ENCODE peak calls at places on chromosomes 5 and 9, in five cellular contexts. One of them, this sample, is unnamed.

GRCh38 chr5:98975223-98975622 is 46.4 kb upstream of the CHD1 start:
- DNase-seq in PC-9: peak; percentile 74
- DNase-seq in head of caudate nucleus: no peak
- DNase-seq in HS-27A: no peak
- DNase-seq in EL: no peak
- DNase-seq in this sample: no peak

GRCh38 chr5:67233075-67233474 is 36.5 kb upstream of the CD180 start:
- DNase-seq in PC-9: no peak
- DNase-seq in head of caudate nucleus: no peak
- DNase-seq in HS-27A: no peak
- DNase-seq in EL: peak; percentile 35
- DNase-seq in this sample: no peak

GRCh38 chr9:36924071-36924470 is 110.0 kb downstream of the PAX5 start:
- DNase-seq in PC-9: peak; percentile 95
- DNase-seq in head of caudate nucleus: peak; percentile 69
- DNase-seq in HS-27A: peak; percentile 72
- DNase-seq in EL: peak; percentile 88
- DNase-seq in this sample: no peak

GRCh38 chr9:1386420-1386819 is 336.3 kb downstream of the DMRT2 start:
- DNase-seq in PC-9: no peak
- DNase-seq in head of caudate nucleus: no peak
- DNase-seq in HS-27A: no peak
- DNase-seq in EL: no peak
- DNase-seq in this sample: no peak

GRCh38 chr5:74934949-74935751 is 69.0 kb upstream of the FAM169A start:
- DNase-seq in PC-9: no peak
- DNase-seq in head of caudate nucleus: peak; percentile 19
- DNase-seq in HS-27A: no peak
- DNase-seq in EL: peak; percentile 80
- DNase-seq in this sample: no peak

GRCh38 chr5:142852361-142852760 is 82.2 kb downstream of the ARHGAP26 start:
- DNase-seq in PC-9: peak; percentile 13
- DNase-seq in head of caudate nucleus: no peak
- DNase-seq in HS-27A: no peak
- DNase-seq in EL: no peak
- DNase-seq in this sample: no peak

GRCh38 chr5:103307470-103307869 is 48.9 kb downstream of the MACIR start:
- DNase-seq in PC-9: no peak
- DNase-seq in head of caudate nucleus: peak; percentile 54
- DNase-seq in HS-27A: no peak
- DNase-seq in EL: no peak
- DNase-seq in this sample: no peak

GRCh38 chr9:82645591-82645990 is 417.4 kb downstream of the RASEF start:
- DNase-seq in PC-9: no peak
- DNase-seq in head of caudate nucleus: no peak
- DNase-seq in HS-27A: no peak
- DNase-seq in EL: peak; percentile 6
- DNase-seq in this sample: no peak

GRCh38 chr5:103617090-103617489 is 54.5 kb upstream of the NUDT12 start:
- DNase-seq in PC-9: no peak
- DNase-seq in head of caudate nucleus: no peak
- DNase-seq in HS-27A: no peak
- DNase-seq in EL: no peak
- DNase-seq in this sample: no peak

GRCh38 chr5:141778683-141779082 is 96.7 kb upstream of the ARAP3 start:
- DNase-seq in PC-9: no peak
- DNase-seq in head of caudate nucleus: no peak
- DNase-seq in HS-27A: no peak
- DNase-seq in EL: no peak
- DNase-seq in this sample: no peak

GRCh38 chr5:179313849-179314521 is 31.3 kb downstream of the ADAMTS2 start:
- DNase-seq in PC-9: no peak
- DNase-seq in head of caudate nucleus: peak; percentile 33
- DNase-seq in HS-27A: no peak
- DNase-seq in EL: peak; percentile 95
- DNase-seq in this sample: no peak

GRCh38 chr9:120477534-120478001 is 102.4 kb downstream of the CDK5RAP2 start:
- DNase-seq in PC-9: peak; percentile 43
- DNase-seq in head of caudate nucleus: peak; percentile 79
- DNase-seq in HS-27A: peak; percentile 19
- DNase-seq in EL: peak; percentile 74
- DNase-seq in this sample: peak; percentile 9

GRCh38 chr5:75524071-75524470 is 12.4 kb downstream of the POLK start:
- DNase-seq in PC-9: no peak
- DNase-seq in head of caudate nucleus: no peak
- DNase-seq in HS-27A: no peak
- DNase-seq in EL: no peak
- DNase-seq in this sample: no peak

GRCh38 chr5:54563083-54563761 is 45.7 kb downstream of the SNX18 start:
- DNase-seq in PC-9: no peak
- DNase-seq in head of caudate nucleus: no peak
- DNase-seq in HS-27A: no peak
- DNase-seq in EL: no peak
- DNase-seq in this sample: no peak

GRCh38 chr5:88269222-88269771 is 652 bp upstream of the TMEM161B start:
- DNase-seq in PC-9: peak; percentile 38
- DNase-seq in head of caudate nucleus: peak; percentile 14
- DNase-seq in HS-27A: no peak
- DNase-seq in EL: peak; percentile 21
- DNase-seq in this sample: no peak

GRCh38 chr9:114364123-114364522 is 23.7 kb downstream of the AKNA start:
- DNase-seq in PC-9: peak; percentile 90
- DNase-seq in head of caudate nucleus: no peak
- DNase-seq in HS-27A: no peak
- DNase-seq in EL: peak; percentile 90
- DNase-seq in this sample: no peak

GRCh38 chr9:87120610-87121009 is 173.3 kb upstream of the GAS1 start:
- DNase-seq in PC-9: no peak
- DNase-seq in head of caudate nucleus: no peak
- DNase-seq in HS-27A: no peak
- DNase-seq in EL: no peak
- DNase-seq in this sample: no peak

GRCh38 chr9:33157960-33158359 is 9.2 kb downstream of the B4GALT1 start:
- DNase-seq in PC-9: peak; percentile 55
- DNase-seq in head of caudate nucleus: no peak
- DNase-seq in HS-27A: no peak
- DNase-seq in EL: no peak
- DNase-seq in this sample: no peak

GRCh38 chr5:148973455-148973854 is 89.4 kb downstream of the SH3TC2 start:
- DNase-seq in PC-9: peak; percentile 15
- DNase-seq in head of caudate nucleus: no peak
- DNase-seq in HS-27A: peak; percentile 59
- DNase-seq in EL: peak; percentile 37
- DNase-seq in this sample: no peak

GRCh38 chr5:157563373-157564148 is 12.0 kb downstream of the ADAM19 start:
- DNase-seq in PC-9: peak; percentile 15
- DNase-seq in head of caudate nucleus: peak; percentile 32
- DNase-seq in HS-27A: peak; percentile 26
- DNase-seq in EL: peak; percentile 89
- DNase-seq in this sample: no peak

GRCh38 chr9:120929392-120929791 is 2.8 kb upstream of the TRAF1 start:
- DNase-seq in PC-9: no peak
- DNase-seq in head of caudate nucleus: peak; percentile 40
- DNase-seq in HS-27A: no peak
- DNase-seq in EL: no peak
- DNase-seq in this sample: no peak

GRCh38 chr5:174166231-174167079 is 120.9 kb downstream of the NSG2 start:
- DNase-seq in PC-9: no peak
- DNase-seq in head of caudate nucleus: no peak
- DNase-seq in HS-27A: no peak
- DNase-seq in EL: no peak
- DNase-seq in this sample: no peak

GRCh38 chr9:114513050-114513951 is 8.0 kb upstream of the WHRN start:
- DNase-seq in PC-9: no peak
- DNase-seq in head of caudate nucleus: no peak
- DNase-seq in HS-27A: no peak
- DNase-seq in EL: no peak
- DNase-seq in this sample: no peak

GRCh38 chr9:85038824-85039540 is 369.5 kb downstream of the NTRK2 start:
- DNase-seq in PC-9: no peak
- DNase-seq in head of caudate nucleus: peak; percentile 26
- DNase-seq in HS-27A: no peak
- DNase-seq in EL: no peak
- DNase-seq in this sample: no peak

GRCh38 chr9:137168907-137169763 is 716 bp downstream of the LRRC26 start:
- DNase-seq in PC-9: peak; percentile 66
- DNase-seq in head of caudate nucleus: peak; percentile 34
- DNase-seq in HS-27A: no peak
- DNase-seq in EL: peak; percentile 48
- DNase-seq in this sample: peak; percentile 54

This sample was measured in iPS DF 19.7.